ENCODE peak calls at places on chromosomes 6 and 20, in seven cellular contexts. One of them, this sample, is unnamed.

GRCh38 chr6:54595844-54596243 is 250.7 kb upstream of the FAM83B start:
- DNase-seq in heart left ventricle: no peak
- DNase-seq in PC-9: no peak
- DNase-seq in tibial nerve: no peak
- DNase-seq in tibial artery: no peak
- DNase-seq in body of pancreas: no peak
- DNase-seq in BJ: no peak
- DNase-seq in this sample: no peak

GRCh38 chr20:574297-574942 is 30.8 kb upstream of the CSNK2A1 start:
- DNase-seq in body of pancreas: no peak
- DNase-seq in BJ: no peak
- DNase-seq in tibial nerve: no peak
- DNase-seq in heart left ventricle: peak
- DNase-seq in tibial artery: no peak
- DNase-seq in PC-9: no peak
- DNase-seq in this sample: no peak

GRCh38 chr20:11260611-11261010 is 586.8 kb upstream of the JAG1 start:
- DNase-seq in tibial nerve: no peak
- DNase-seq in PC-9: no peak
- DNase-seq in BJ: no peak
- DNase-seq in body of pancreas: no peak
- DNase-seq in tibial artery: no peak
- DNase-seq in heart left ventricle: no peak
- DNase-seq in this sample: no peak

GRCh38 chr6:100998111-100998510 is 117.0 kb upstream of the ASCC3 start:
- DNase-seq in body of pancreas: no peak
- DNase-seq in tibial artery: no peak
- DNase-seq in heart left ventricle: no peak
- DNase-seq in PC-9: no peak
- DNase-seq in BJ: no peak
- DNase-seq in tibial nerve: no peak
- DNase-seq in this sample: no peak

GRCh38 chr20:56442381-56443365 is 25.8 kb upstream of the RTF2 start:
- DNase-seq in BJ: no peak
- DNase-seq in PC-9: peak
- DNase-seq in body of pancreas: no peak
- DNase-seq in tibial artery: peak
- DNase-seq in tibial nerve: no peak
- DNase-seq in heart left ventricle: no peak
- DNase-seq in this sample: no peak

GRCh38 chr20:6718660-6719059 is 48.8 kb upstream of the BMP2 start:
- DNase-seq in PC-9: peak
- DNase-seq in body of pancreas: no peak
- DNase-seq in BJ: no peak
- DNase-seq in tibial nerve: no peak
- DNase-seq in heart left ventricle: no peak
- DNase-seq in tibial artery: no peak
- DNase-seq in this sample: peak

GRCh38 chr6:138957903-138958302 is 30.1 kb downstream of the REPS1 start:
- DNase-seq in tibial artery: no peak
- DNase-seq in BJ: no peak
- DNase-seq in PC-9: no peak
- DNase-seq in heart left ventricle: no peak
- DNase-seq in tibial nerve: no peak
- DNase-seq in body of pancreas: no peak
- DNase-seq in this sample: no peak

GRCh38 chr6:133673056-133673455 is 215.9 kb upstream of the TCF21 start:
- DNase-seq in tibial nerve: no peak
- DNase-seq in tibial artery: no peak
- DNase-seq in PC-9: no peak
- DNase-seq in heart left ventricle: no peak
- DNase-seq in body of pancreas: no peak
- DNase-seq in BJ: no peak
- DNase-seq in this sample: no peak

GRCh38 chr20:1685304-1686052 is 27.9 kb upstream of the SIRPG start:
- DNase-seq in PC-9: no peak
- DNase-seq in BJ: no peak
- DNase-seq in tibial nerve: no peak
- DNase-seq in heart left ventricle: no peak
- DNase-seq in tibial artery: no peak
- DNase-seq in body of pancreas: no peak
- DNase-seq in this sample: no peak

GRCh38 chr20:22974354-22974753 is 60.8 kb upstream of the SSTR4 start:
- DNase-seq in tibial nerve: no peak
- DNase-seq in body of pancreas: no peak
- DNase-seq in BJ: no peak
- DNase-seq in PC-9: no peak
- DNase-seq in tibial artery: no peak
- DNase-seq in heart left ventricle: no peak
- DNase-seq in this sample: no peak

GRCh38 chr20:45944151-45944964 is 9.9 kb downstream of the PCIF1 start:
- DNase-seq in PC-9: peak
- DNase-seq in tibial nerve: no peak
- DNase-seq in BJ: no peak
- DNase-seq in body of pancreas: no peak
- DNase-seq in heart left ventricle: no peak
- DNase-seq in tibial artery: no peak
- DNase-seq in this sample: no peak

GRCh38 chr20:62724692-62725595 is 16.3 kb downstream of the NTSR1 start:
- DNase-seq in tibial nerve: no peak
- DNase-seq in heart left ventricle: no peak
- DNase-seq in body of pancreas: no peak
- DNase-seq in BJ: no peak
- DNase-seq in PC-9: peak
- DNase-seq in tibial artery: no peak
- DNase-seq in this sample: no peak

GRCh38 chr20:25020901-25021301 is 28.4 kb upstream of the APMAP start:
- DNase-seq in tibial artery: peak
- DNase-seq in body of pancreas: peak
- DNase-seq in heart left ventricle: peak
- DNase-seq in BJ: no peak
- DNase-seq in PC-9: no peak
- DNase-seq in tibial nerve: no peak
- DNase-seq in this sample: no peak

GRCh38 chr20:33239979-33240736 is 4.4 kb downstream of the BPIFA1 start:
- DNase-seq in BJ: no peak
- DNase-seq in tibial nerve: no peak
- DNase-seq in heart left ventricle: no peak
- DNase-seq in tibial artery: peak
- DNase-seq in PC-9: no peak
- DNase-seq in body of pancreas: no peak
- DNase-seq in this sample: no peak

GRCh38 chr20:64090165-64090564 is 6.0 kb upstream of the LKAAEAR1 start:
- DNase-seq in tibial artery: no peak
- DNase-seq in PC-9: no peak
- DNase-seq in body of pancreas: no peak
- DNase-seq in tibial nerve: no peak
- DNase-seq in BJ: no peak
- DNase-seq in heart left ventricle: no peak
- DNase-seq in this sample: no peak

GRCh38 chr6:168318090-168318489 is 1.5 kb downstream of the DACT2 start:
- DNase-seq in body of pancreas: no peak
- DNase-seq in heart left ventricle: no peak
- DNase-seq in PC-9: no peak
- DNase-seq in BJ: no peak
- DNase-seq in tibial artery: no peak
- DNase-seq in tibial nerve: no peak
- DNase-seq in this sample: no peak

GRCh38 chr6:90274481-90275030 is 22.1 kb downstream of the BACH2 start:
- DNase-seq in tibial artery: no peak
- DNase-seq in tibial nerve: no peak
- DNase-seq in PC-9: no peak
- DNase-seq in BJ: no peak
- DNase-seq in body of pancreas: no peak
- DNase-seq in heart left ventricle: no peak
- DNase-seq in this sample: no peak

GRCh38 chr6:127053032-127053908 is 65.2 kb upstream of the RSPO3 start:
- DNase-seq in heart left ventricle: no peak
- DNase-seq in body of pancreas: no peak
- DNase-seq in PC-9: no peak
- DNase-seq in tibial artery: no peak
- DNase-seq in tibial nerve: no peak
- DNase-seq in BJ: no peak
- DNase-seq in this sample: no peak

GRCh38 chr20:64142546-64142945 is 21.7 kb upstream of the MYT1 start:
- DNase-seq in body of pancreas: no peak
- DNase-seq in tibial artery: peak
- DNase-seq in tibial nerve: no peak
- DNase-seq in PC-9: no peak
- DNase-seq in BJ: no peak
- DNase-seq in heart left ventricle: no peak
- DNase-seq in this sample: no peak

GRCh38 chr6:144314003-144314485 is 28.9 kb downstream of the UTRN start:
- DNase-seq in body of pancreas: peak
- DNase-seq in BJ: no peak
- DNase-seq in tibial nerve: peak
- DNase-seq in PC-9: no peak
- DNase-seq in tibial artery: peak
- DNase-seq in heart left ventricle: peak
- DNase-seq in this sample: peak

GRCh38 chr6:43493833-43494232 is 16.3 kb downstream of the LRRC73 start:
- DNase-seq in BJ: no peak
- DNase-seq in tibial nerve: no peak
- DNase-seq in body of pancreas: no peak
- DNase-seq in heart left ventricle: no peak
- DNase-seq in PC-9: no peak
- DNase-seq in tibial artery: no peak
- DNase-seq in this sample: no peak

GRCh38 chr6:43491750-43492661 is 14.6 kb downstream of the TJAP1 start:
- DNase-seq in PC-9: no peak
- DNase-seq in tibial nerve: peak
- DNase-seq in body of pancreas: no peak
- DNase-seq in heart left ventricle: peak
- DNase-seq in BJ: no peak
- DNase-seq in tibial artery: peak
- DNase-seq in this sample: no peak

GRCh38 chr6:43494321-43494720 is 15.8 kb downstream of the LRRC73 start:
- DNase-seq in BJ: no peak
- DNase-seq in heart left ventricle: no peak
- DNase-seq in tibial artery: no peak
- DNase-seq in body of pancreas: no peak
- DNase-seq in tibial nerve: no peak
- DNase-seq in PC-9: no peak
- DNase-seq in this sample: no peak

GRCh38 chr6:43492673-43493072 is 15.3 kb downstream of the TJAP1 start:
- DNase-seq in tibial artery: no peak
- DNase-seq in tibial nerve: no peak
- DNase-seq in body of pancreas: no peak
- DNase-seq in PC-9: no peak
- DNase-seq in heart left ventricle: no peak
- DNase-seq in BJ: no peak
- DNase-seq in this sample: no peak

GRCh38 chr6:43493230-43493629 is 15.9 kb downstream of the TJAP1 start:
- DNase-seq in body of pancreas: no peak
- DNase-seq in heart left ventricle: no peak
- DNase-seq in tibial artery: no peak
- DNase-seq in BJ: no peak
- DNase-seq in tibial nerve: no peak
- DNase-seq in PC-9: no peak
- DNase-seq in this sample: no peak
- TF ChIP-seq CTCF in body of pancreas: no peak
- TF ChIP-seq CTCF in heart left ventricle: no peak
- TF ChIP-seq CTCF in tibial artery: no peak
- TF ChIP-seq CTCF in BJ: no peak
- TF ChIP-seq CTCF in tibial nerve: no peak
- TF ChIP-seq CTCF in PC-9: no peak
- TF ChIP-seq CTCF in this sample: no peak

DNA sequence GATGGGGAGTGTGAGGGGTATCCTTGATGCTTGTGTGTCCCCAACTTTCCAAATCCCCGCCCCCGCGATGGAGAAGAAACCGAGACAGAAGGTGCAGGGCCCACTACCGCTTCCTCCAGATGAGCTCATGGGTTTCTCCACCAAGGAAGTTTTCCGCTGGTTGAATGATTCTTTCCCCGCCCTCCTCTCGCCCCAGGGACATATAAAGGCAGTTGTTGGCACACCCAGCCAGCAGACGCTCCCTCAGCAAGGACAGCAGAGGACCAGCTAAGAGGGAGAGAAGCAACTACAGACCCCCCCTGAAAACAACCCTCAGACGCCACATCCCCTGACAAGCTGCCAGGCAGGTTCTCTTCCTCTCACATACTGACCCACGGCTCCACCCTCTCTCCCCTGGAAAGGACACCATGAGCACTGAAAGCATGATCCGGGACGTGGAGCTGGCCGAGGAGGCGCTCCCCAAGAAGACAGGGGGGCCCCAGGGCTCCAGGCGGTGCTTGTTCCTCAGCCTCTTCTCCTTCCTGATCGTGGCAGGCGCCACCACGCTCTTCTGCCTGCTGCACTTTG is at the start of gene TNF:
- DNase-seq in heart left ventricle: peak
- DNase-seq in tibial nerve: no peak
- DNase-seq in tibial artery: peak
- DNase-seq in PC-9: no peak
- DNase-seq in BJ: no peak
- DNase-seq in body of pancreas: no peak
- DNase-seq in this sample: no peak
- H3K4me3 ChIP-seq in heart left ventricle: peak
- H3K4me3 ChIP-seq in tibial nerve: peak
- H3K4me3 ChIP-seq in tibial artery: peak
- H3K4me3 ChIP-seq in PC-9: no peak
- H3K4me3 ChIP-seq in BJ: no peak
- H3K4me3 ChIP-seq in body of pancreas: no peak
- H3K4me3 ChIP-seq in this sample: peak

DNA sequence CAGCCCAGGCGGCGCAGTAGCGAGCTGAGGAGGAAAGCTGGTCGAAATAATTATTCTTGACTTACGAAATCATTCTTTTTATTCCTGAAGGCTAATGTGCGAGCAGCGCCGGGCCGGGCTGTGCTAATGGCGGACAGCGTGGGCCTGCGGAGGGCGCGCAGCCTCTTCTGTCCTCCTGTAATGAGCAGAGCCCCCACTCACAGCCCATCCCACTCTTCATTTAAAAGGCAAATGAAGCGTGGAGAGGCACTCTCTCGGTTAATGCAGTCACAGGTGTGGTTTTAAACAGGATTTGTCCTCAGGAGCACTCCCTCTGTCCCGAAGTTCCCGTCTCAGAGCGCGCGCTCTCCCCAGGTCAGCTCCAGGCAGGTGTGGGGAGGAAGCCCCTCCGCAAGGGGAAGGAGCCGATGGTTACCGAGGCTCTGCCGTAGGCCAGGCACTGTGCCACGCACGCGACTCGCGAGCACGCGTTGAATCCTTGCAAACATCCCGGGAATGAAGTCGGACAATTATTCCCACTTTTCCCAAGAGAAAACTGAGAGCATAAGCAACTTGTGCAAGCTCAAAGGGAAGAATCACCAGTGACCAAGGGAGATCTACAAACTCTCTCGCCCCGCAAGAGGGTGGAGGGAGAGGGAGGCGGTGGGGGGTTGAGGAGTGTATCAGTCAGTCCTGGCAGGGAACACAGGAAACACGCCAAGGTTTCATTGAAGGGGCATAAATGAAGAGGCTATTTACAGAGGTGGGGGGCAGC is 35.5 kb upstream of the ZFAND3 start:
- DNase-seq in PC-9: no peak
- DNase-seq in body of pancreas: no peak
- DNase-seq in tibial nerve: peak
- DNase-seq in tibial artery: no peak
- DNase-seq in heart left ventricle: no peak
- DNase-seq in BJ: no peak
- DNase-seq in this sample: no peak
- TF ChIP-seq CTCF in PC-9: no peak
- TF ChIP-seq CTCF in body of pancreas: no peak
- TF ChIP-seq CTCF in tibial nerve: no peak
- TF ChIP-seq CTCF in tibial artery: no peak
- TF ChIP-seq CTCF in heart left ventricle: peak
- TF ChIP-seq CTCF in BJ: peak
- TF ChIP-seq CTCF in this sample: no peak

GRCh38 chr6:16512585-16513109 is 248.6 kb downstream of the ATXN1 start:
- DNase-seq in BJ: no peak
- DNase-seq in tibial artery: no peak
- DNase-seq in PC-9: no peak
- DNase-seq in body of pancreas: no peak
- DNase-seq in heart left ventricle: no peak
- DNase-seq in tibial nerve: no peak
- DNase-seq in this sample: no peak
- H3K4me3 ChIP-seq in BJ: no peak
- H3K4me3 ChIP-seq in tibial artery: no peak
- H3K4me3 ChIP-seq in PC-9: no peak
- H3K4me3 ChIP-seq in body of pancreas: no peak
- H3K4me3 ChIP-seq in heart left ventricle: no peak
- H3K4me3 ChIP-seq in tibial nerve: no peak
- H3K4me3 ChIP-seq in this sample: no peak

This sample was measured in epithelial cell of proximal tubule.